ENCODE peak calls at places on chromosomes 2 and 18, in five cellular contexts. N is K562, G is GM12878, F is HepG2, K is SK-N-SH. Q is an unnamed sample.

GRCh38 chr2:102224824-102225739 is 38.3 kb downstream of the IL1RL2 start:
- DNase-seq in N (peak), G (no peak), F (peak), K (no peak), Q (no peak)

GRCh38 chr18:48412339-48412929 is 3.3 kb upstream of the ZBTB7C start:
- DNase-seq in N (peak), G (no peak), F (peak), K (peak), Q (peak)

GRCh38 chr2:74017181-74017580 is 32.5 kb downstream of the TET3 start:
- DNase-seq in N (no peak), G (no peak), F (no peak), K (no peak), Q (no peak)

GRCh38 chr18:55314615-55315237 is 273.3 kb downstream of the TCF4 start:
- DNase-seq in N (no peak), G (no peak), F (no peak), K (no peak), Q (no peak)

GRCh38 chr2:136323212-136323611 is 205.3 kb upstream of the CXCR4 start:
- DNase-seq in N (no peak), G (no peak), F (no peak), K (no peak), Q (no peak)

GRCh38 chr2:173118385-173118784 is 42.7 kb downstream of the MAP3K20 start:
- DNase-seq in N (no peak), G (no peak), F (no peak), K (no peak), Q (no peak)

GRCh38 chr18:63422862-63423304 is 607 bp upstream of the VPS4B start:
- DNase-seq in N (no peak), G (no peak), F (no peak), K (no peak), Q (peak)

GRCh38 chr2:212124597-212124996 is 414.0 kb downstream of the ERBB4 start:
- DNase-seq in N (no peak), G (no peak), F (peak), K (no peak), Q (no peak)

GRCh38 chr18:59820663-59821062 is 79.1 kb upstream of the PMAIP1 start:
- DNase-seq in N (no peak), G (no peak), F (no peak), K (no peak), Q (no peak)

GRCh38 chr2:140947236-140947635 is 1183.6 kb downstream of the LRP1B start:
- DNase-seq in N (no peak), G (no peak), F (no peak), K (no peak), Q (no peak)

GRCh38 chr2:127638361-127639110 is 7.4 kb upstream of the GPR17 start:
- DNase-seq in N (peak), G (no peak), F (no peak), K (no peak), Q (no peak)

DNA sequence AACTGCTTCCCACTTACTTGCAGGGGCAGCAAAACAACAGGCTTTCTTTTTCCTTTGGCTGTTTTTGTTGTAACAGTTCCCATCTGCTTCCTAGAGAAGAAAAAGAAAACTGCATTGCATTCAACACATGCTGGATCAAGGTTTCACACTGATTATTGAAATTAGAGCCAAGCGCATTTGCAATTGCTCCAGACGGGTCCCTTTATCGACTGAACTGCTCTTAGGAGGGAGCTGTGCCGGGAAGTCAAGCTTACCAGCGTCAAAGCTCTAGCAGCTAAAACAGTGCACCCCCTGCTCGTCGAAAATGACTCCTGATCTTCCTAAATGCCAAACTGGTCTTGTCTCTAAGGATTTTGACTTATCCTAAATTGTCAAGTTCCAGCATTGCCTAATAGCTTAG is 164.0 kb upstream of the SESTD1 start:
- DNase-seq in N (no peak), G (no peak), F (no peak), K (no peak), Q (no peak)
- H3K4me2 ChIP-seq in N (no peak), G (no peak), F (peak), K (no peak), Q (no peak)

GRCh38 chr2:129080715-129081472 is 762.2 kb upstream of the HS6ST1 start:
- DNase-seq in N (no peak), G (no peak), F (no peak), K (no peak), Q (no peak)
- TF ChIP-seq ZBTB33 in N (no peak), G (no peak), F (no peak), K (no peak), Q (no peak)

GRCh38 chr2:164545484-164545883 is 75.8 kb downstream of the GRB14 start:
- DNase-seq in N (no peak), G (no peak), F (no peak), K (no peak), Q (no peak)

GRCh38 chr2:164538250-164538866 is 82.9 kb downstream of the GRB14 start:
- DNase-seq in N (peak), G (no peak), F (peak), K (peak), Q (peak)

GRCh38 chr2:164542584-164543021 is 78.7 kb downstream of the GRB14 start:
- DNase-seq in N (no peak), G (no peak), F (peak), K (no peak), Q (no peak)
- H3K4me2 ChIP-seq in N (no peak), G (no peak), F (no peak), K (no peak), Q (no peak)

GRCh38 chr2:241586564-241587264 is 28.2 kb downstream of the BOK start:
- DNase-seq in N (no peak), G (no peak), F (no peak), K (no peak), Q (no peak)

GRCh38 chr2:241584446-241584845 is 25.9 kb downstream of the BOK start:
- DNase-seq in N (peak), G (no peak), F (no peak), K (no peak), Q (peak)

GRCh38 chr2:241582806-241583205 is 24.3 kb downstream of the BOK start:
- DNase-seq in N (no peak), G (no peak), F (no peak), K (no peak), Q (no peak)

GRCh38 chr2:241579281-241579680 is 20.7 kb downstream of the BOK start:
- DNase-seq in N (no peak), G (no peak), F (no peak), K (no peak), Q (no peak)

GRCh38 chr2:241582328-241582727 is 23.8 kb downstream of the BOK start:
- DNase-seq in N (no peak), G (no peak), F (no peak), K (no peak), Q (no peak)
- TF ChIP-seq ZBTB33 in N (no peak), G (no peak), F (no peak), K (no peak), Q (no peak)

DNA sequence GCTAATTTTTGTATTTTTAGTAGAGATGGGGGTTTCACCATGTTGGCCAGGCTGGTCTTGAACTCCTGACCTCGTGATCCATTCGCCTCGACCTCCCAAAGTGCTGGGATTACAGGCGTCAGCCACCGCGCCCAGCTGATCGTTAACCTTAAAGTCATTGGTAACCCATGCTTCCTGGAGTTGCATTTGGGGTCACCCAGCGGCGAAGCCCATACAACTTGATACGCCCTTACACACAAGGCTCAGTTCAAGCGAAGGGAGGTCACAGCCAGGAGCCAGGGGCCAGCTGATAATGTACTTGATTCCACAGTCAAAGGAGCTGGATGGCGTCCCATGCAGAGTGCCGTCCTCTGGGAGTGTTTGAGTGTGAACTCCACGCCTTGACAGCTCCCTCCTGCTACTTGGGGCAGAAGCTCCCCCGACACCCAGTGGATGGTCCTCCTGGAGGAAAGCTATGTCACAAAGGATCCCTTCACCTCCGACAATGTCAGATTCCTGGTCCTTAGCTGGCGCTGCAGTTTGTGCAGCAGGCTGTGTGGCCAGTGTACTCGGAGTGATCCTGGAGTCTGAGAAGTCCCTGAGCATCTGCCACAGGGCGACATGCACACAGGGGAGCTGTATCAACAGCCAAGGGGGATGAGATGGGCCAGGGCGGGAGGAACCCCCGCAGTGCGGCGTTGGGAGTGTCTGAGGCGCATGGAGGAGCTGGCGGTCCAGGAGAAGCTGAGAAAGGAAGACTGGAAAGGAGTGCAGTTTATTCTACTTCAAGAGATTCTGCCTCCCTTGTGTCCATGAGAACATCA is 7.9 kb downstream of the CLHC1 start:
- DNase-seq in N (peak), G (no peak), F (no peak), K (no peak), Q (no peak)
- H3K4me2 ChIP-seq in N (peak), G (peak), F (no peak), K (no peak), Q (no peak)

DNA sequence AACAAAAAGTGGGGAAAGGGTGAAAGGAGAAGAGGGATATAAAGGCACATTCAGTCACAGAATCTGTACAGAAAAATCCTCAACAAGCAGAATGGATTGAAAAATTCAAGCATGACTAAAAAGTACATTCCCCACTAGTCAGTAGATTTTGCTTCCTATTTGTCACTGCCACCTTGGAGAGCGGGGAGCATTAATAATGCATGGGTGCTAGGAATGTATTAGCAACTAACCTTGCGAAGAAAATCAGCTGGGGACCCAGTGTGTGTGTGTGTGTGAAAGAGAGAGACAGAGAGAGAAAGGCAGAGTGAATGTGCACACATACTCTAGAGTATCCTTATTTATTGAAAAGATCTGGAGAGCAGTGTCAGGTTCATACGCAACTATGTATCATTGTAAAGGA is 968.7 kb upstream of the ZEB2 start:
- DNase-seq in N (no peak), G (no peak), F (no peak), K (no peak), Q (no peak)
- TF ChIP-seq ZBTB33 in N (no peak), G (no peak), F (no peak), K (no peak), Q (no peak)

GRCh38 chr2:133676392-133677130 is 108.3 kb upstream of the NCKAP5 start:
- DNase-seq in N (no peak), G (no peak), F (no peak), K (no peak), Q (no peak)
- H3K4me2 ChIP-seq in N (no peak), G (no peak), F (no peak), K (no peak), Q (no peak)

GRCh38 chr18:22684268-22684667 is 248.9 kb upstream of the RBBP8 start:
- DNase-seq in N (no peak), G (no peak), F (no peak), K (no peak), Q (no peak)

GRCh38 chr18:22689711-22690110 is 243.4 kb upstream of the RBBP8 start:
- DNase-seq in N (no peak), G (no peak), F (no peak), K (no peak), Q (no peak)

GRCh38 chr18:22688877-22689496 is 244.1 kb upstream of the RBBP8 start:
- DNase-seq in N (no peak), G (no peak), F (no peak), K (no peak), Q (no peak)

GRCh38 chr18:22685788-22686187 is 247.3 kb upstream of the RBBP8 start:
- DNase-seq in N (no peak), G (no peak), F (no peak), K (no peak), Q (no peak)

GRCh38 chr18:22687892-22688680 is 245.0 kb upstream of the RBBP8 start:
- DNase-seq in N (no peak), G (no peak), F (no peak), K (no peak), Q (no peak)
- TF ChIP-seq ZBTB33 in N (no peak), G (no peak), F (no peak), K (no peak), Q (no peak)

GRCh38 chr2:42086500-42086953 is 38.7 kb downstream of the PKDCC start:
- DNase-seq in N (peak), G (no peak), F (peak), K (peak), Q (peak)
- H3K4me2 ChIP-seq in N (no peak), G (no peak), F (peak), K (no peak), Q (no peak)